ENCODE peak calls at places on chromosomes 4 and X, in ten cellular contexts. D is fibroblast of lung, T is iPS-NIHi11, F is sciatic nerve, K is AG10803, E is GM12865, H is HAP-1, Y is amniotic stem cell, C is mesendoderm, S is pons. O is an unnamed sample.

GRCh38 chr4:15729910-15730533 is 27.2 kb downstream of the BST1 start:
- DNase-seq in D (peak; percentile 20), T (peak; percentile 67), F (no peak), K (peak; percentile 41), E (peak; percentile 53), H (peak; percentile 19), Y (peak; percentile 42), C (peak; percentile 59), S (peak; percentile 74), O (peak; percentile 63)

GRCh38 chrX:41779058-41779564 is 55.1 kb downstream of the GPR82 start:
- DNase-seq in D (peak; percentile 73), T (no peak), F (no peak), K (peak; percentile 44), E (no peak), H (peak; percentile 13), Y (peak; percentile 7), C (no peak), S (no peak), O (no peak)

GRCh38 chr4:132572210-132572609 is 576.9 kb upstream of the PCDH10 start:
- DNase-seq in D (peak; percentile 96), T (no peak), F (no peak), K (no peak), E (no peak), H (no peak), Y (peak; percentile 25), C (peak; percentile 96), S (no peak), O (no peak)

GRCh38 chrX:48045410-48046311 is 25.8 kb downstream of the ZNF630 start:
- DNase-seq in D (peak; percentile 84), T (no peak), F (peak; percentile 78), K (peak; percentile 44), E (no peak), H (no peak), Y (no peak), C (peak; percentile 79), S (no peak), O (no peak)

GRCh38 chrX:70176938-70177533 is at the start of gene DGAT2L6:
- DNase-seq in D (peak; percentile 14), T (no peak), F (no peak), K (no peak), E (peak; percentile 10), H (peak; percentile 22), Y (no peak), C (no peak), S (no peak), O (no peak)

GRCh38 chr4:125649452-125649851 is 334.7 kb downstream of the FAT4 start:
- DNase-seq in D (no peak), T (no peak), F (no peak), K (no peak), E (no peak), H (no peak), Y (no peak), C (no peak), S (no peak), O (no peak)

GRCh38 chr4:96519291-96519690 is 679.4 kb downstream of the PDHA2 start:
- DNase-seq in D (peak; percentile 18), T (no peak), F (no peak), K (no peak), E (no peak), H (no peak), Y (no peak), C (no peak), S (no peak), O (no peak)

GRCh38 chrX:132199941-132200340 is 19.3 kb downstream of the RAP2C start:
- DNase-seq in D (peak; percentile 23), T (no peak), F (no peak), K (no peak), E (no peak), H (no peak), Y (no peak), C (no peak), S (no peak), O (no peak)

GRCh38 chrX:10496345-10496965 is 123.9 kb downstream of the MID1 start:
- DNase-seq in D (peak; percentile 95), T (no peak), F (no peak), K (peak; percentile 88), E (no peak), H (no peak), Y (peak; percentile 4), C (no peak), S (peak; percentile 22), O (peak; percentile 5)